ENCODE peak calls at places on chromosome X, in five cellular contexts. R is heart right ventricle, I is RWPE1, V is astrocyte, M is thoracic aorta. N is an unnamed sample.

GRCh38 chrX:153647461-153648357 is 706 bp downstream of the DUSP9 start:
- DNase-seq in V (no peak), R (no peak), M (no peak), I (no peak), N (no peak)

GRCh38 chrX:123990602-123991001 is 29.1 kb downstream of the STAG2 start:
- DNase-seq in V (no peak), R (no peak), M (no peak), I (no peak), N (no peak)

GRCh38 chrX:150887906-150888465 is 10.5 kb downstream of the CD99L2 start:
- DNase-seq in M (no peak), I (peak), V (peak), R (no peak), N (no peak)

GRCh38 chrX:66021758-66022741 is 17.8 kb downstream of the VSIG4 start:
- DNase-seq in R (no peak), M (no peak), V (no peak), I (no peak), N (no peak)

GRCh38 chrX:112851806-112852205 is 11.2 kb upstream of the AMOT start:
- DNase-seq in M (no peak), V (peak), R (peak), I (no peak), N (no peak)

GRCh38 chrX:52923781-52924241 is 26.7 kb downstream of the FAM156B start:
- DNase-seq in V (peak), R (peak), M (no peak), I (peak), N (no peak)

GRCh38 chrX:105543271-105543670 is 279.1 kb upstream of the NRK start:
- DNase-seq in M (no peak), I (no peak), V (no peak), R (no peak), N (no peak)

GRCh38 chrX:128518508-128518907 is 466.3 kb upstream of the ACTRT1 start:
- DNase-seq in V (no peak), R (no peak), I (peak), M (no peak), N (peak)

GRCh38 chrX:22486326-22486725 is 213.6 kb downstream of the CBLL2 start:
- DNase-seq in I (no peak), V (peak), R (no peak), M (no peak), N (no peak)

GRCh38 chrX:151974336-151975227 is at the start of gene GABRE:
- DNase-seq in M (no peak), V (no peak), R (peak), I (peak), N (no peak)

DNA sequence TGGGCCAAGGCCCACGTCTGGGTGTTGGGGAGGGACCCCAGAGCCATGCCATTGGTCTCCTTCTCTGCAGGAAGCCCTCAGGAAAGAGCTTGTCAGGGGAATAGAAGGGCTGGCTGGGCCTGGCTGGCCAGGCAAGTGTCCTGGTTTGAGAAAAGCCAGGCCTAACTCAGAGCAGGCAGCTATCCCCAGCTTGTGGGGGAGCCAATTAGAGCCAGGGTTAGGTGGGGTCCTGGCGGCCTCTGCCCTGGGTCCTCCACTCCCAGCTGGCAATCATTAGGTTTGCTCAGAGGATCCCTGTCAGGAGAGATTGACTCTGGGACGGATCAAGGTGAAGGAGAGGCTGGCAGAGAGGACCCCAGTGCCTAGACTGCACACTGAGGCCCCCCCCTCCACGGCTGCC is 64.8 kb downstream of the PJA1 start:
- DNase-seq in I (no peak), V (no peak), R (no peak), M (no peak), N (no peak)
- H3K27ac ChIP-seq in I (no peak), V (no peak), R (no peak), M (no peak), N (no peak)

DNA sequence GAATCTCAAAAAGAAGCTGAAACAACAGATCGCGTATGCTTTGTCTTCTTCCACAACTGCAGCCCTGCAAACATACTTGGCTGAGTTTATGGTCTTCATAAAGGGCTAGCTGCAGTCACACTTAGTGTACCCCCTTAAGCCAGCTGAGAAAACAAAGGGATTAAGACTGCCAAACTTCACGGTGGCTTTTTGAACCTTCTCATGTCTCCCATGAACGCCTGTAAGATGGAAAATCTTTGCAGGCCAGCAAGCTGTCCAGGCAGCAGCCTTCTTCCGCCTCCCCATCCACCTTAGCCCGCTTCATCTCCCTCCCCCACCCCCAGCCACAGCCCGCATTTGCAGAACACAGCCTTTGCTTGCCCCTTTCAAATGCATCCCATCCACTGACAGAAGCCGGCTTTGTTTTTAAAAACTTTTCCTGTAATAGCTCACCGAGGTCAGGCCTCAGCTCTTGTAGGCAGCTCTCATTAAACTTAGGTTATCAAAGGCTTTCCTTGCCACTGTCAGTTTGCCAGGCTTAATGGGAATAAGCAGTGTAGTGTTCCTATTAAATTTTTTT is 113.8 kb upstream of the FAM9B start:
- DNase-seq in V (no peak), I (no peak), R (no peak), M (no peak), N (no peak)
- H3K27ac ChIP-seq in V (no peak), I (no peak), R (no peak), M (no peak), N (no peak)

DNA sequence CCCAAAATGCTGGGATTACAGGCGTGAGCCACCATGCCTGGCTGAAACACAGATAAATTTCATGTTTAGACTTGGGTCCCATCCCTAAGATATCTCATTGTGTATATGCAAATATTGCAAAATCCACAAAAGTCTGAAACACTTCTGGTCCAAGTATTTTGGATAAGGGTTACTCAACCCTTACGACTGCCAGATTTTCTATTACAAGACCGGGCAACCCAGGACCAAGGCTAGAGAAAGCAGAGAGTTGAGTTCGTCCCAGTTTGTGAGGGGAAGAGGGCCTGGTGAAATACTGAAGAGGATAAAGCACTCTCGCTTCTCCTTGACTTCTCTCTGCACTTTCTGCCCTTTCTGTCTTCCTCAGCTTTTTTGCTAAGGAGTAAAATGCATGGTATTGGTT is 34.5 kb downstream of the ZFX start:
- DNase-seq in R (no peak), V (no peak), I (no peak), M (no peak), N (no peak)
- H3K27ac ChIP-seq in R (no peak), V (no peak), I (peak), M (no peak), N (no peak)

DNA sequence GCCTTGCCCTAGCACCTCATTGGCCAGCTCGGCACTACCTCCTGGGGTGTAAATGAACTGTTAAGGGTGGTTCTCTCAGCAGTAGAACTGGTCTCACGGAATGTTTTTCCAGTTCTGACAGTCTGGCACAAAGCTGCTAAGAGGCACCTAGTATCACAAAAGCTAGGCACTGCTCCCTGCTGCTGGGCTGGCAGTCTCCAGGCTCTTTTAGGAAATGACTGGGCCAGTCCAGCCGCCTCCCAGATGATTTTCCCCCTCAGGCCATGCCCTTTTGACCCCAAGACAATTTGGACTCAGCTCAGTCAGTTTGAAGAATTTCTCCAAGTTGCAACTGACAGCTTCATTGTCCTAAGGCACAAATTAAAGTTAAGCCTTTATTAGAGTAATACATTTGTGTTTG is 8.0 kb downstream of the FRMD7 start:
- DNase-seq in R (no peak), M (no peak), I (no peak), V (no peak), N (no peak)
- H3K27ac ChIP-seq in R (no peak), M (no peak), I (no peak), V (no peak), N (peak)

GRCh38 chrX:136147966-136148365 is 633 bp downstream of the FHL1 start:
- DNase-seq in I (no peak), V (no peak), M (no peak), R (peak), N (no peak)

GRCh38 chrX:136143714-136144113 is 3.6 kb upstream of the FHL1 start:
- DNase-seq in V (no peak), M (no peak), I (no peak), R (peak), N (no peak)

GRCh38 chrX:136147320-136147901 is at the start of gene FHL1:
- DNase-seq in M (no peak), R (peak), V (no peak), I (peak), N (no peak)

GRCh38 chrX:136148391-136148790 is 1.1 kb downstream of the FHL1 start:
- DNase-seq in V (no peak), R (no peak), I (no peak), M (no peak), N (no peak)

GRCh38 chrX:136146614-136147319 is 566 bp upstream of the FHL1 start:
- DNase-seq in I (no peak), M (no peak), V (no peak), R (peak), N (no peak)
- H3K27ac ChIP-seq in I (peak), M (peak), V (peak), R (peak), N (peak)

N was measured in epithelial cell of prostate.